ENCODE peak calls at places on chromosomes 1 and 21, in seven cellular contexts. One of them, this sample, is unnamed.

GRCh38 chr1:63523738-63524137 is 413 bp downstream of the EFCAB7 start:
- DNase-seq in endothelial cell: no peak
- DNase-seq in fibroblast of pulmonary artery: no peak
- DNase-seq in foreskin fibroblast: no peak
- DNase-seq in progenitor cell of endocrine pancreas: no peak
- DNase-seq in type B pancreatic cell: no peak
- DNase-seq in ascending aorta: no peak
- DNase-seq in this sample: no peak

GRCh38 chr1:53592521-53592982 is 133.4 kb downstream of the DMRTB1 start:
- DNase-seq in endothelial cell: no peak
- DNase-seq in fibroblast of pulmonary artery: peak; percentile 65
- DNase-seq in foreskin fibroblast: peak; percentile 46
- DNase-seq in progenitor cell of endocrine pancreas: peak; percentile 44
- DNase-seq in type B pancreatic cell: no peak
- DNase-seq in ascending aorta: no peak
- DNase-seq in this sample: no peak

GRCh38 chr1:179228783-179229213 is 679 bp downstream of the ABL2 start:
- DNase-seq in endothelial cell: peak; percentile 54
- DNase-seq in fibroblast of pulmonary artery: no peak
- DNase-seq in foreskin fibroblast: no peak
- DNase-seq in progenitor cell of endocrine pancreas: peak; percentile 36
- DNase-seq in type B pancreatic cell: peak; percentile 71
- DNase-seq in ascending aorta: peak; percentile 78
- DNase-seq in this sample: no peak

GRCh38 chr21:45009616-45010015 is 64.8 kb upstream of the ADARB1 start:
- DNase-seq in endothelial cell: no peak
- DNase-seq in fibroblast of pulmonary artery: no peak
- DNase-seq in foreskin fibroblast: no peak
- DNase-seq in progenitor cell of endocrine pancreas: no peak
- DNase-seq in type B pancreatic cell: no peak
- DNase-seq in ascending aorta: no peak
- DNase-seq in this sample: no peak

GRCh38 chr1:206608108-206608698 is 4.1 kb downstream of the EIF2D start:
- DNase-seq in endothelial cell: peak; percentile 69
- DNase-seq in fibroblast of pulmonary artery: peak; percentile 66
- DNase-seq in foreskin fibroblast: no peak
- DNase-seq in progenitor cell of endocrine pancreas: peak; percentile 43
- DNase-seq in type B pancreatic cell: no peak
- DNase-seq in ascending aorta: no peak
- DNase-seq in this sample: no peak

GRCh38 chr1:41329662-41330587 is 31.3 kb upstream of the FOXO6 start:
- DNase-seq in endothelial cell: no peak
- DNase-seq in fibroblast of pulmonary artery: no peak
- DNase-seq in foreskin fibroblast: no peak
- DNase-seq in progenitor cell of endocrine pancreas: no peak
- DNase-seq in type B pancreatic cell: peak; percentile 47
- DNase-seq in ascending aorta: no peak
- DNase-seq in this sample: no peak

GRCh38 chr1:176854725-176855433 is 309.6 kb downstream of the ASTN1 start:
- DNase-seq in endothelial cell: no peak
- DNase-seq in fibroblast of pulmonary artery: no peak
- DNase-seq in foreskin fibroblast: no peak
- DNase-seq in progenitor cell of endocrine pancreas: no peak
- DNase-seq in type B pancreatic cell: no peak
- DNase-seq in ascending aorta: no peak
- DNase-seq in this sample: no peak

GRCh38 chr1:231612393-231613089 is 14.0 kb upstream of the DISC1 start:
- DNase-seq in endothelial cell: no peak
- DNase-seq in fibroblast of pulmonary artery: no peak
- DNase-seq in foreskin fibroblast: no peak
- DNase-seq in progenitor cell of endocrine pancreas: no peak
- DNase-seq in type B pancreatic cell: no peak
- DNase-seq in ascending aorta: no peak
- DNase-seq in this sample: no peak

GRCh38 chr1:903305-903704 is 20.4 kb upstream of the SAMD11 start:
- DNase-seq in endothelial cell: no peak
- DNase-seq in fibroblast of pulmonary artery: no peak
- DNase-seq in foreskin fibroblast: no peak
- DNase-seq in progenitor cell of endocrine pancreas: no peak
- DNase-seq in type B pancreatic cell: no peak
- DNase-seq in ascending aorta: no peak
- DNase-seq in this sample: no peak

GRCh38 chr1:11802616-11802972 is 3.2 kb downstream of the MTHFR start:
- DNase-seq in endothelial cell: no peak
- DNase-seq in fibroblast of pulmonary artery: no peak
- DNase-seq in foreskin fibroblast: no peak
- DNase-seq in progenitor cell of endocrine pancreas: no peak
- DNase-seq in type B pancreatic cell: no peak
- DNase-seq in ascending aorta: no peak
- DNase-seq in this sample: no peak

GRCh38 chr1:154926201-154926600 is 10.3 kb downstream of the PMVK start:
- DNase-seq in endothelial cell: no peak
- DNase-seq in fibroblast of pulmonary artery: no peak
- DNase-seq in foreskin fibroblast: no peak
- DNase-seq in progenitor cell of endocrine pancreas: no peak
- DNase-seq in type B pancreatic cell: no peak
- DNase-seq in ascending aorta: no peak
- DNase-seq in this sample: no peak

GRCh38 chr1:112803906-112804762 is 89.0 kb upstream of the PPM1J start:
- DNase-seq in endothelial cell: peak; percentile 78
- DNase-seq in fibroblast of pulmonary artery: peak; percentile 80
- DNase-seq in foreskin fibroblast: peak; percentile 71
- DNase-seq in progenitor cell of endocrine pancreas: peak; percentile 59
- DNase-seq in type B pancreatic cell: peak; percentile 81
- DNase-seq in ascending aorta: no peak
- DNase-seq in this sample: no peak

GRCh38 chr1:84077476-84078107 is 66.5 kb upstream of the PRKACB start:
- DNase-seq in endothelial cell: peak; percentile 78
- DNase-seq in fibroblast of pulmonary artery: peak; percentile 69
- DNase-seq in foreskin fibroblast: peak; percentile 72
- DNase-seq in progenitor cell of endocrine pancreas: peak; percentile 72
- DNase-seq in type B pancreatic cell: peak; percentile 85
- DNase-seq in ascending aorta: peak; percentile 86
- DNase-seq in this sample: peak; percentile 45

GRCh38 chr1:3369437-3370076 is 84.9 kb upstream of the ARHGEF16 start:
- DNase-seq in endothelial cell: no peak
- DNase-seq in fibroblast of pulmonary artery: peak; percentile 69
- DNase-seq in foreskin fibroblast: peak; percentile 88
- DNase-seq in progenitor cell of endocrine pancreas: no peak
- DNase-seq in type B pancreatic cell: no peak
- DNase-seq in ascending aorta: peak; percentile 96
- DNase-seq in this sample: no peak

GRCh38 chr1:19391596-19391981 is 79.5 kb downstream of the SLC66A1 start:
- DNase-seq in endothelial cell: no peak
- DNase-seq in fibroblast of pulmonary artery: no peak
- DNase-seq in foreskin fibroblast: no peak
- DNase-seq in progenitor cell of endocrine pancreas: no peak
- DNase-seq in type B pancreatic cell: no peak
- DNase-seq in ascending aorta: no peak
- DNase-seq in this sample: no peak

GRCh38 chr1:243902100-243902499 is 52.1 kb upstream of the AKT3 start:
- DNase-seq in endothelial cell: no peak
- DNase-seq in fibroblast of pulmonary artery: no peak
- DNase-seq in foreskin fibroblast: no peak
- DNase-seq in progenitor cell of endocrine pancreas: no peak
- DNase-seq in type B pancreatic cell: no peak
- DNase-seq in ascending aorta: no peak
- DNase-seq in this sample: no peak

GRCh38 chr1:9110669-9111356 is 18.1 kb downstream of the GPR157 start:
- DNase-seq in endothelial cell: peak; percentile 96
- DNase-seq in fibroblast of pulmonary artery: peak; percentile 95
- DNase-seq in foreskin fibroblast: peak; percentile 76
- DNase-seq in progenitor cell of endocrine pancreas: peak; percentile 93
- DNase-seq in type B pancreatic cell: peak; percentile 92
- DNase-seq in ascending aorta: peak; percentile 94
- DNase-seq in this sample: peak; percentile 99

GRCh38 chr1:46532498-46533178 is 18.8 kb downstream of the KNCN start:
- DNase-seq in endothelial cell: peak; percentile 75
- DNase-seq in fibroblast of pulmonary artery: peak; percentile 54
- DNase-seq in foreskin fibroblast: peak; percentile 59
- DNase-seq in progenitor cell of endocrine pancreas: peak; percentile 71
- DNase-seq in type B pancreatic cell: peak; percentile 82
- DNase-seq in ascending aorta: peak; percentile 80
- DNase-seq in this sample: no peak
- TF ChIP-seq CTCF in endothelial cell: peak; percentile 56
- TF ChIP-seq CTCF in fibroblast of pulmonary artery: peak; percentile 47
- TF ChIP-seq CTCF in foreskin fibroblast: peak; percentile 73
- TF ChIP-seq CTCF in progenitor cell of endocrine pancreas: peak; percentile 82
- TF ChIP-seq CTCF in type B pancreatic cell: peak; percentile 85
- TF ChIP-seq CTCF in ascending aorta: peak; percentile 61
- TF ChIP-seq CTCF in this sample: no peak

GRCh38 chr1:30840904-30841598 is 67.5 kb downstream of the SDC3 start:
- DNase-seq in endothelial cell: peak; percentile 68
- DNase-seq in fibroblast of pulmonary artery: peak; percentile 60
- DNase-seq in foreskin fibroblast: no peak
- DNase-seq in progenitor cell of endocrine pancreas: no peak
- DNase-seq in type B pancreatic cell: no peak
- DNase-seq in ascending aorta: peak; percentile 67
- DNase-seq in this sample: no peak
- TF ChIP-seq CTCF in endothelial cell: no peak
- TF ChIP-seq CTCF in fibroblast of pulmonary artery: no peak
- TF ChIP-seq CTCF in foreskin fibroblast: no peak
- TF ChIP-seq CTCF in progenitor cell of endocrine pancreas: no peak
- TF ChIP-seq CTCF in type B pancreatic cell: no peak
- TF ChIP-seq CTCF in ascending aorta: no peak
- TF ChIP-seq CTCF in this sample: no peak

GRCh38 chr1:147665521-147665920 is 4.8 kb downstream of the ACP6 start:
- DNase-seq in endothelial cell: peak; percentile 27
- DNase-seq in fibroblast of pulmonary artery: no peak
- DNase-seq in foreskin fibroblast: no peak
- DNase-seq in progenitor cell of endocrine pancreas: no peak
- DNase-seq in type B pancreatic cell: no peak
- DNase-seq in ascending aorta: no peak
- DNase-seq in this sample: no peak
- TF ChIP-seq CTCF in endothelial cell: peak; percentile 63
- TF ChIP-seq CTCF in fibroblast of pulmonary artery: peak; percentile 29
- TF ChIP-seq CTCF in foreskin fibroblast: no peak
- TF ChIP-seq CTCF in progenitor cell of endocrine pancreas: peak; percentile 42
- TF ChIP-seq CTCF in type B pancreatic cell: peak; percentile 64
- TF ChIP-seq CTCF in ascending aorta: no peak
- TF ChIP-seq CTCF in this sample: no peak

GRCh38 chr1:60088620-60089155 is 15.1 kb upstream of the C1orf87 start:
- DNase-seq in endothelial cell: no peak
- DNase-seq in fibroblast of pulmonary artery: peak; percentile 7
- DNase-seq in foreskin fibroblast: no peak
- DNase-seq in progenitor cell of endocrine pancreas: no peak
- DNase-seq in type B pancreatic cell: no peak
- DNase-seq in ascending aorta: no peak
- DNase-seq in this sample: no peak
- TF ChIP-seq CTCF in endothelial cell: peak; percentile 35
- TF ChIP-seq CTCF in fibroblast of pulmonary artery: peak; percentile 18
- TF ChIP-seq CTCF in foreskin fibroblast: peak; percentile 23
- TF ChIP-seq CTCF in progenitor cell of endocrine pancreas: peak; percentile 35
- TF ChIP-seq CTCF in type B pancreatic cell: peak; percentile 48
- TF ChIP-seq CTCF in ascending aorta: peak; percentile 7
- TF ChIP-seq CTCF in this sample: no peak

This sample was measured in omental fat pad.